ENCODE peak calls at places on chromosomes 7 and 10, in nine cellular contexts. One of them, this sample, is unnamed.

GRCh38 chr7:146788008-146788407 is 671.4 kb downstream of the CNTNAP2 start:
- DNase-seq in dorsolateral prefrontal cortex: no peak
- DNase-seq in stimulated activated CD4-positive, alpha-beta T cell treated with anti-CD3 and anti-CD28 coated beads, Interleukin-4, amount 100 ng/mL, for 48 hours: no peak
- DNase-seq in neural crest cell: no peak
- DNase-seq in hypothalamus: no peak
- DNase-seq in amygdala: no peak
- DNase-seq in Right ventricle myocardium superior: no peak
- DNase-seq in left ventricle myocardium inferior: no peak
- DNase-seq in SK-N-DZ: no peak
- DNase-seq in this sample: no peak

GRCh38 chr7:81244213-81244612 is 325.4 kb upstream of the SEMA3C start:
- DNase-seq in dorsolateral prefrontal cortex: no peak
- DNase-seq in stimulated activated CD4-positive, alpha-beta T cell treated with anti-CD3 and anti-CD28 coated beads, Interleukin-4, amount 100 ng/mL, for 48 hours: no peak
- DNase-seq in neural crest cell: no peak
- DNase-seq in hypothalamus: no peak
- DNase-seq in amygdala: no peak
- DNase-seq in Right ventricle myocardium superior: no peak
- DNase-seq in left ventricle myocardium inferior: no peak
- DNase-seq in SK-N-DZ: no peak
- DNase-seq in this sample: no peak

GRCh38 chr7:107690611-107691010 is 30.0 kb downstream of the SLC26A4 start:
- DNase-seq in dorsolateral prefrontal cortex: no peak
- DNase-seq in stimulated activated CD4-positive, alpha-beta T cell treated with anti-CD3 and anti-CD28 coated beads, Interleukin-4, amount 100 ng/mL, for 48 hours: no peak
- DNase-seq in neural crest cell: no peak
- DNase-seq in hypothalamus: no peak
- DNase-seq in amygdala: no peak
- DNase-seq in Right ventricle myocardium superior: no peak
- DNase-seq in left ventricle myocardium inferior: no peak
- DNase-seq in SK-N-DZ: no peak
- DNase-seq in this sample: no peak

GRCh38 chr7:12089951-12090756 is 120.9 kb upstream of the TMEM106B start:
- DNase-seq in dorsolateral prefrontal cortex: no peak
- DNase-seq in stimulated activated CD4-positive, alpha-beta T cell treated with anti-CD3 and anti-CD28 coated beads, Interleukin-4, amount 100 ng/mL, for 48 hours: no peak
- DNase-seq in neural crest cell: no peak
- DNase-seq in hypothalamus: no peak
- DNase-seq in amygdala: no peak
- DNase-seq in Right ventricle myocardium superior: no peak
- DNase-seq in left ventricle myocardium inferior: no peak
- DNase-seq in SK-N-DZ: peak
- DNase-seq in this sample: no peak

GRCh38 chr7:119482671-119483070 is 790.3 kb upstream of the KCND2 start:
- DNase-seq in dorsolateral prefrontal cortex: no peak
- DNase-seq in stimulated activated CD4-positive, alpha-beta T cell treated with anti-CD3 and anti-CD28 coated beads, Interleukin-4, amount 100 ng/mL, for 48 hours: no peak
- DNase-seq in neural crest cell: no peak
- DNase-seq in hypothalamus: no peak
- DNase-seq in amygdala: no peak
- DNase-seq in Right ventricle myocardium superior: no peak
- DNase-seq in left ventricle myocardium inferior: no peak
- DNase-seq in SK-N-DZ: no peak
- DNase-seq in this sample: no peak

GRCh38 chr10:79946270-79947082 is 2.4 kb downstream of the SFTPD start:
- DNase-seq in dorsolateral prefrontal cortex: no peak
- DNase-seq in stimulated activated CD4-positive, alpha-beta T cell treated with anti-CD3 and anti-CD28 coated beads, Interleukin-4, amount 100 ng/mL, for 48 hours: no peak
- DNase-seq in neural crest cell: no peak
- DNase-seq in hypothalamus: no peak
- DNase-seq in amygdala: no peak
- DNase-seq in Right ventricle myocardium superior: no peak
- DNase-seq in left ventricle myocardium inferior: no peak
- DNase-seq in SK-N-DZ: no peak
- DNase-seq in this sample: no peak

GRCh38 chr7:149765399-149766121 is 7.8 kb downstream of the ZNF467 start:
- DNase-seq in dorsolateral prefrontal cortex: no peak
- DNase-seq in stimulated activated CD4-positive, alpha-beta T cell treated with anti-CD3 and anti-CD28 coated beads, Interleukin-4, amount 100 ng/mL, for 48 hours: no peak
- DNase-seq in neural crest cell: no peak
- DNase-seq in hypothalamus: no peak
- DNase-seq in amygdala: no peak
- DNase-seq in Right ventricle myocardium superior: no peak
- DNase-seq in left ventricle myocardium inferior: no peak
- DNase-seq in SK-N-DZ: no peak
- DNase-seq in this sample: no peak

GRCh38 chr7:37923996-37924395 is 3.6 kb downstream of the EPDR1 start:
- DNase-seq in dorsolateral prefrontal cortex: no peak
- DNase-seq in stimulated activated CD4-positive, alpha-beta T cell treated with anti-CD3 and anti-CD28 coated beads, Interleukin-4, amount 100 ng/mL, for 48 hours: no peak
- DNase-seq in neural crest cell: no peak
- DNase-seq in hypothalamus: no peak
- DNase-seq in amygdala: no peak
- DNase-seq in Right ventricle myocardium superior: no peak
- DNase-seq in left ventricle myocardium inferior: no peak
- DNase-seq in SK-N-DZ: no peak
- DNase-seq in this sample: no peak

GRCh38 chr10:20993387-20994170 is 96.5 kb upstream of the NEBL start:
- DNase-seq in dorsolateral prefrontal cortex: no peak
- DNase-seq in stimulated activated CD4-positive, alpha-beta T cell treated with anti-CD3 and anti-CD28 coated beads, Interleukin-4, amount 100 ng/mL, for 48 hours: no peak
- DNase-seq in neural crest cell: no peak
- DNase-seq in hypothalamus: no peak
- DNase-seq in amygdala: no peak
- DNase-seq in Right ventricle myocardium superior: no peak
- DNase-seq in left ventricle myocardium inferior: no peak
- DNase-seq in SK-N-DZ: no peak
- DNase-seq in this sample: no peak

GRCh38 chr10:43120948-43121290 is 17.3 kb upstream of the CSGALNACT2 start:
- DNase-seq in dorsolateral prefrontal cortex: no peak
- DNase-seq in stimulated activated CD4-positive, alpha-beta T cell treated with anti-CD3 and anti-CD28 coated beads, Interleukin-4, amount 100 ng/mL, for 48 hours: peak
- DNase-seq in neural crest cell: no peak
- DNase-seq in hypothalamus: no peak
- DNase-seq in amygdala: no peak
- DNase-seq in Right ventricle myocardium superior: no peak
- DNase-seq in left ventricle myocardium inferior: no peak
- DNase-seq in SK-N-DZ: no peak
- DNase-seq in this sample: no peak

GRCh38 chr7:21948887-21949469 is 3.3 kb upstream of the CDCA7L start:
- DNase-seq in dorsolateral prefrontal cortex: no peak
- DNase-seq in stimulated activated CD4-positive, alpha-beta T cell treated with anti-CD3 and anti-CD28 coated beads, Interleukin-4, amount 100 ng/mL, for 48 hours: no peak
- DNase-seq in neural crest cell: no peak
- DNase-seq in hypothalamus: no peak
- DNase-seq in amygdala: no peak
- DNase-seq in Right ventricle myocardium superior: no peak
- DNase-seq in left ventricle myocardium inferior: no peak
- DNase-seq in SK-N-DZ: no peak
- DNase-seq in this sample: no peak

GRCh38 chr7:13851756-13852155 is 137.7 kb downstream of the ETV1 start:
- DNase-seq in dorsolateral prefrontal cortex: no peak
- DNase-seq in stimulated activated CD4-positive, alpha-beta T cell treated with anti-CD3 and anti-CD28 coated beads, Interleukin-4, amount 100 ng/mL, for 48 hours: no peak
- DNase-seq in neural crest cell: no peak
- DNase-seq in hypothalamus: no peak
- DNase-seq in amygdala: no peak
- DNase-seq in Right ventricle myocardium superior: no peak
- DNase-seq in left ventricle myocardium inferior: no peak
- DNase-seq in SK-N-DZ: peak
- DNase-seq in this sample: no peak

GRCh38 chr7:4712371-4713182 is 30.5 kb downstream of the FOXK1 start:
- DNase-seq in dorsolateral prefrontal cortex: no peak
- DNase-seq in stimulated activated CD4-positive, alpha-beta T cell treated with anti-CD3 and anti-CD28 coated beads, Interleukin-4, amount 100 ng/mL, for 48 hours: no peak
- DNase-seq in neural crest cell: no peak
- DNase-seq in hypothalamus: no peak
- DNase-seq in amygdala: no peak
- DNase-seq in Right ventricle myocardium superior: no peak
- DNase-seq in left ventricle myocardium inferior: no peak
- DNase-seq in SK-N-DZ: no peak
- DNase-seq in this sample: peak

GRCh38 chr7:2360791-2361190 is 6.2 kb downstream of the EIF3B start:
- DNase-seq in dorsolateral prefrontal cortex: no peak
- DNase-seq in stimulated activated CD4-positive, alpha-beta T cell treated with anti-CD3 and anti-CD28 coated beads, Interleukin-4, amount 100 ng/mL, for 48 hours: no peak
- DNase-seq in neural crest cell: no peak
- DNase-seq in hypothalamus: no peak
- DNase-seq in amygdala: no peak
- DNase-seq in Right ventricle myocardium superior: no peak
- DNase-seq in left ventricle myocardium inferior: no peak
- DNase-seq in SK-N-DZ: no peak
- DNase-seq in this sample: no peak

GRCh38 chr10:12051241-12051640 is 8.6 kb upstream of the UPF2 start:
- DNase-seq in dorsolateral prefrontal cortex: no peak
- DNase-seq in stimulated activated CD4-positive, alpha-beta T cell treated with anti-CD3 and anti-CD28 coated beads, Interleukin-4, amount 100 ng/mL, for 48 hours: no peak
- DNase-seq in neural crest cell: no peak
- DNase-seq in hypothalamus: no peak
- DNase-seq in amygdala: no peak
- DNase-seq in Right ventricle myocardium superior: no peak
- DNase-seq in left ventricle myocardium inferior: no peak
- DNase-seq in SK-N-DZ: no peak
- DNase-seq in this sample: no peak

GRCh38 chr7:33692956-33693355 is 212.4 kb upstream of the BMPER start:
- DNase-seq in dorsolateral prefrontal cortex: no peak
- DNase-seq in stimulated activated CD4-positive, alpha-beta T cell treated with anti-CD3 and anti-CD28 coated beads, Interleukin-4, amount 100 ng/mL, for 48 hours: no peak
- DNase-seq in neural crest cell: no peak
- DNase-seq in hypothalamus: no peak
- DNase-seq in amygdala: no peak
- DNase-seq in Right ventricle myocardium superior: no peak
- DNase-seq in left ventricle myocardium inferior: no peak
- DNase-seq in SK-N-DZ: no peak
- DNase-seq in this sample: no peak

GRCh38 chr7:24981544-24981951 is 1.6 kb upstream of the OSBPL3 start:
- DNase-seq in dorsolateral prefrontal cortex: peak
- DNase-seq in stimulated activated CD4-positive, alpha-beta T cell treated with anti-CD3 and anti-CD28 coated beads, Interleukin-4, amount 100 ng/mL, for 48 hours: peak
- DNase-seq in neural crest cell: peak
- DNase-seq in hypothalamus: peak
- DNase-seq in amygdala: peak
- DNase-seq in Right ventricle myocardium superior: peak
- DNase-seq in left ventricle myocardium inferior: peak
- DNase-seq in SK-N-DZ: peak
- DNase-seq in this sample: no peak

GRCh38 chr7:24323961-24324480 is 40.0 kb downstream of the NPY start:
- DNase-seq in dorsolateral prefrontal cortex: no peak
- DNase-seq in stimulated activated CD4-positive, alpha-beta T cell treated with anti-CD3 and anti-CD28 coated beads, Interleukin-4, amount 100 ng/mL, for 48 hours: no peak
- DNase-seq in neural crest cell: no peak
- DNase-seq in hypothalamus: no peak
- DNase-seq in amygdala: no peak
- DNase-seq in Right ventricle myocardium superior: no peak
- DNase-seq in left ventricle myocardium inferior: no peak
- DNase-seq in SK-N-DZ: peak
- DNase-seq in this sample: no peak

GRCh38 chr10:42977032-42977416 is 99.8 kb upstream of the RET start:
- DNase-seq in dorsolateral prefrontal cortex: no peak
- DNase-seq in stimulated activated CD4-positive, alpha-beta T cell treated with anti-CD3 and anti-CD28 coated beads, Interleukin-4, amount 100 ng/mL, for 48 hours: no peak
- DNase-seq in neural crest cell: no peak
- DNase-seq in hypothalamus: no peak
- DNase-seq in amygdala: no peak
- DNase-seq in Right ventricle myocardium superior: no peak
- DNase-seq in left ventricle myocardium inferior: no peak
- DNase-seq in SK-N-DZ: no peak
- DNase-seq in this sample: no peak

GRCh38 chr10:71771821-71772617 is 1.3 kb downstream of the VSIR start:
- DNase-seq in dorsolateral prefrontal cortex: no peak
- DNase-seq in stimulated activated CD4-positive, alpha-beta T cell treated with anti-CD3 and anti-CD28 coated beads, Interleukin-4, amount 100 ng/mL, for 48 hours: no peak
- DNase-seq in neural crest cell: no peak
- DNase-seq in hypothalamus: no peak
- DNase-seq in amygdala: no peak
- DNase-seq in Right ventricle myocardium superior: peak
- DNase-seq in left ventricle myocardium inferior: peak
- DNase-seq in SK-N-DZ: no peak
- DNase-seq in this sample: no peak

GRCh38 chr10:73131913-73132686 is 21.8 kb downstream of the NUDT13 start:
- DNase-seq in dorsolateral prefrontal cortex: no peak
- DNase-seq in stimulated activated CD4-positive, alpha-beta T cell treated with anti-CD3 and anti-CD28 coated beads, Interleukin-4, amount 100 ng/mL, for 48 hours: no peak
- DNase-seq in neural crest cell: no peak
- DNase-seq in hypothalamus: no peak
- DNase-seq in amygdala: no peak
- DNase-seq in Right ventricle myocardium superior: no peak
- DNase-seq in left ventricle myocardium inferior: no peak
- DNase-seq in SK-N-DZ: no peak
- DNase-seq in this sample: peak

GRCh38 chr7:81064446-81064845 is 145.6 kb upstream of the SEMA3C start:
- DNase-seq in dorsolateral prefrontal cortex: no peak
- DNase-seq in stimulated activated CD4-positive, alpha-beta T cell treated with anti-CD3 and anti-CD28 coated beads, Interleukin-4, amount 100 ng/mL, for 48 hours: no peak
- DNase-seq in neural crest cell: peak
- DNase-seq in hypothalamus: no peak
- DNase-seq in amygdala: no peak
- DNase-seq in Right ventricle myocardium superior: no peak
- DNase-seq in left ventricle myocardium inferior: no peak
- DNase-seq in SK-N-DZ: no peak
- DNase-seq in this sample: no peak

This sample was measured in HuH-7.5.